ENCODE peak calls at places on chromosomes 11 and 22, in seven cellular contexts. I is CD8-positive, alpha-beta T cell; Z is AG04450; P is cardiac fibroblast; U is fibroblast of pulmonary artery; T is BJ; K is AG09309. O is an unnamed sample.

GRCh38 chr11:95341246-95341645 is 110.2 kb upstream of the SESN3 start:
- DNase-seq in P (no peak), K (no peak), T (no peak), Z (no peak), I (no peak), U (no peak), O (no peak)

GRCh38 chr11:114166897-114167323 is 107.4 kb downstream of the ZBTB16 start:
- DNase-seq in K (peak), U (peak), I (no peak), P (peak), Z (peak), T (peak), O (no peak)

GRCh38 chr11:16296243-16296642 is 60.1 kb downstream of the SOX6 start:
- DNase-seq in Z (no peak), T (no peak), K (no peak), U (no peak), I (no peak), P (no peak), O (no peak)

GRCh38 chr11:76579047-76579751 is 91.3 kb downstream of the LRRC32 start:
- DNase-seq in K (no peak), I (no peak), P (peak), U (peak), Z (no peak), T (no peak), O (no peak)

GRCh38 chr11:114384487-114384886 is 15.8 kb downstream of the C11orf71 start:
- DNase-seq in I (no peak), U (no peak), T (no peak), P (no peak), K (no peak), Z (no peak), O (no peak)

GRCh38 chr11:111347723-111348115 is 31.4 kb downstream of the POU2AF1 start:
- DNase-seq in T (peak), U (peak), P (no peak), K (no peak), I (no peak), Z (no peak), O (no peak)

GRCh38 chr22:44071760-44072159 is 47.7 kb downstream of the PARVB start:
- DNase-seq in T (no peak), K (no peak), P (no peak), I (no peak), Z (no peak), U (no peak), O (no peak)

GRCh38 chr11:111162306-111162705 is 83.2 kb upstream of the POU2AF2 start:
- DNase-seq in T (no peak), K (no peak), P (peak), I (no peak), Z (peak), U (peak), O (no peak)

GRCh38 chr22:38943181-38943580 is 14.2 kb upstream of the APOBEC3A start:
- DNase-seq in P (no peak), U (no peak), K (no peak), I (no peak), T (no peak), Z (no peak), O (no peak)

GRCh38 chr22:37822079-37822833 is 926 bp upstream of the GALR3 start:
- DNase-seq in Z (no peak), T (no peak), K (no peak), I (no peak), U (no peak), P (no peak), O (no peak)

GRCh38 chr11:6096417-6096816 is 11.1 kb upstream of the OR56B4 start:
- DNase-seq in Z (no peak), P (no peak), K (no peak), T (no peak), U (peak), I (no peak), O (no peak)

GRCh38 chr11:65356394-65356972 is 1.9 kb downstream of the TIGD3 start:
- DNase-seq in I (no peak), K (no peak), T (no peak), U (no peak), P (no peak), Z (no peak), O (no peak)

GRCh38 chr11:65353900-65354264 is 669 bp upstream of the TIGD3 start:
- DNase-seq in Z (no peak), I (no peak), P (no peak), U (no peak), K (no peak), T (no peak), O (no peak)

GRCh38 chr11:65355013-65355775 is 643 bp downstream of the TIGD3 start:
- DNase-seq in I (peak), U (no peak), Z (no peak), T (no peak), P (no peak), K (no peak), O (peak)

GRCh38 chr11:65354265-65355012 is at the start of gene TIGD3:
- DNase-seq in T (peak), P (peak), I (peak), U (peak), K (peak), Z (peak), O (peak)

GRCh38 chr11:65355776-65356393 is 1.3 kb downstream of the TIGD3 start:
- DNase-seq in K (no peak), P (peak), T (no peak), U (peak), I (no peak), Z (no peak), O (no peak)
- H3K4me3 ChIP-seq in K (peak), P (peak), T (peak), U (peak), I (peak), Z (peak), O (peak)

DNA sequence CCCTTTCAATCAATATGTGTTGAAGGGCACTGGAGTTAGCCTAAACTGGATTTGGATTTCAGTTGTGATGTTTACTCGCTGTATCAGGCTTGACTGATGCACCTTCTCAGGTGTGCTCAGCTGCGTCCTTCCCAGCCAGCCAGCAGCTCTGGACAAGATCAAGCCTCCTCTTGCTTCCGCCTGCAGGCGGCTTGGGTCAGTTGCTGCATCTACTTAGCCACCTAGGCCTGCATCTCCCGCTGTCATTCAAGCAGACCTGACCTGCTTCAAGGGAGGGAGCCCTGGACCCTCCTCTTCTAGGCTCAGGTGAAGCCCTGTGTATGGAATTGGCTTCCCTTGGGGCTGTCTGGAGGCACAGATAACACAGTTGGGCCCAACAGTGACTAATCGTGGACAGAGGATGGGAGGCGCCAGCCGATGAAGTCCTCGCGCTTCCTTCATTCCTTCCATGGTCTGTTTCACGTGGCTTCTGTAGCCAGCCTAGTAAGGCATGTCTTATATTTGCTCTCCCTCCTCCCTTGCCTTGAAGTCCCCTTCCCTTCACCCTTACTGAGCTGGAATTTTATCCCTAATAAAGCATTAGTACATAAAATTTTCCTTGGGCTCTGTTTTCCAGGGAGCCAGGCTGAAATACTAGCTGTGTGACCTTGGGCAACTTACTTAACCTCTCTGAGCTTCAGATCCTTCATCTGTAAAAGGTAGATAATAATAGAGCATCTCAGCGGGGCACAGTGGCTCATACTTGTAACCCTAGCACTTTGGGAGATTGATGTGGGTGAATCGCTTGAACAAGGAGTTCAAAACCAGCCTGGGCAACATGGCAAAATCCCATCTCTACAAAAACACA is 2.1 kb upstream of the LHFPL7 start:
- DNase-seq in I (no peak), Z (no peak), P (no peak), U (no peak), T (no peak), K (no peak), O (no peak)
- H3K4me3 ChIP-seq in I (no peak), Z (no peak), P (no peak), U (no peak), T (no peak), K (no peak), O (no peak)

GRCh38 chr11:124897681-124898680 is at the start of gene ROBO4:
- DNase-seq in I (no peak), T (peak), Z (peak), P (peak), U (peak), K (peak), O (no peak)
- H3K4me3 ChIP-seq in I (no peak), T (no peak), Z (no peak), P (peak), U (no peak), K (no peak), O (no peak)

DNA sequence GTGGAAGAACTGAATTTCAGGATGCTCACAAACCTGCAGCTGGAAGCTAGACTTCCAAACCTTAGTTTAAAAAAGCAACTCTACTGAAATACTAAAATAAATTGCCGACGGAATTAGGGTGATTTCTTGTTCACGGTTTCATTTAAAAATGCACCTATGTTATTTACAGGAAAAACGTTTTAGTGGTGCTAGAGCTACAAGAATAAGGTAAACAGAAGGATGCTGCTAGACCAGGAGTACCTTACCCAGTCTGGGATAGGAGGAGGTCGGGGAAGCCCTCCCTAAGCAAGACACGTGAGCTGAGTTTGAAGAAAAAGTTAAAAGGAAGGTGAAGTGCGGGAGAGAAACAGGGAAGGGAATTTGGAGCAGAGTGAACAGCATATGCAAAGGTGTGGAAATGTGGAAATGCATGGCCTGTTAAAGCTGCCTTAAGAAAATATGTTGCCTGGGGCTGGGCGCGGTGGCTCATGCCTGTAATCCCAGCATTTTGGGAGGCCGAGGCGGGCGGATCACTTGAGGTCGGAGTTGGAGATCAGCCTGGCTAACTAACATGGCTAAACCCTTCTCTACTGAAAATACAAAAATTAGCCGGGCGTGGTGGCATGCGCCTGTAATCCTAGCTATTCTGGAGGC is 1.4 kb upstream of the FTH1 start:
- DNase-seq in Z (no peak), T (no peak), I (no peak), K (no peak), P (no peak), U (peak), O (no peak)
- H3K4me3 ChIP-seq in Z (peak), T (peak), I (no peak), K (peak), P (peak), U (peak), O (peak)

DNA sequence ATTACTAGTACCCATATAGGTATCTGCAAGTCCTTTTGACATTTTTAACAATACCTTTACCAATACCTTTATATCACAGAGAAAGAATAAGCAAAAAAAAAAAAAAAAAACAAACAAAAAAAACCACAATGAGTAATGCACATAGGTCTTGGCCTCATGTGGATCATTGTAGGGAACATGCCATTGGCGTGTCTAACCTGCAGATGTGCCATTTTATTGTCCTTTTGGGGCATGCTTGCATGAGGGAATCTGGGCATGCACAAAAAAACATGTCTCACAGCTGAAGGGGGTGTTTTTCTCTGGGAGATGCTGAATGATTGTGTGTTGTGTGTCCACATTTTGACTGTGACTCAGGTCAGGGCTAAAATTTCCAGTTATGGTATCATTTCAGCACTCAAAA is 361.6 kb downstream of the GUCY1A2 start:
- DNase-seq in U (no peak), P (no peak), I (no peak), T (no peak), Z (no peak), K (no peak), O (no peak)
- H3K4me3 ChIP-seq in U (no peak), P (no peak), I (no peak), T (no peak), Z (no peak), K (no peak), O (no peak)

GRCh38 chr11:62853279-62853965 is 14.0 kb upstream of the WDR74 start:
- DNase-seq in U (no peak), T (no peak), P (no peak), Z (no peak), I (no peak), K (no peak), O (no peak)
- H3K4me3 ChIP-seq in U (peak), T (peak), P (peak), Z (peak), I (peak), K (peak), O (peak)

DNA sequence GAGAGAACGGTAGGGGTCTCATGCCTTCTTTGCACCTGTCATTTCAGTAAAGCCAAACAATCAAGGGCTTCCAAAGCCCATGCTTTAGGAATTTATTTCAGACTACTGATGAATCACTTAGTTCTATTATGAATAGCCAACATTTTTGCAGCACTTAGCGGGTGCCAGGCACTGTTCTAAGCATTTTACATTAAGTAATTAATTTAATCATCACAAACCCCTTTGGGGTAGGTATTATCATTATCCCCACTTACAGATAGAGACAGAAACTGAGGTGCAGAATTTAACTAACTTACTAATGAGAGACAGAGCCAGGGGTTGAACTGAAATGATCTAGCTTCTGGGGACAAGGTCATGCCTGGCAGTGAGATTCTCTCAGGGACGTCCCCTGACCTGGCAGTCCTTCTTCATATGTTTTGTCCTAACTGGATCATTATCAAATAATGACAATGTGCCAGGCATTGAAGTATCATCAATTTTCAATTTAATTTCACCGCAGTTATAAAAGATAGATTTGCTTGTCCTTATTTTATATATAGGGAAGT is 31.7 kb upstream of the NAV2 start:
- DNase-seq in K (no peak), P (no peak), T (no peak), I (no peak), Z (no peak), U (no peak), O (no peak)
- H3K4me3 ChIP-seq in K (no peak), P (no peak), T (no peak), I (no peak), Z (no peak), U (no peak), O (no peak)

DNA sequence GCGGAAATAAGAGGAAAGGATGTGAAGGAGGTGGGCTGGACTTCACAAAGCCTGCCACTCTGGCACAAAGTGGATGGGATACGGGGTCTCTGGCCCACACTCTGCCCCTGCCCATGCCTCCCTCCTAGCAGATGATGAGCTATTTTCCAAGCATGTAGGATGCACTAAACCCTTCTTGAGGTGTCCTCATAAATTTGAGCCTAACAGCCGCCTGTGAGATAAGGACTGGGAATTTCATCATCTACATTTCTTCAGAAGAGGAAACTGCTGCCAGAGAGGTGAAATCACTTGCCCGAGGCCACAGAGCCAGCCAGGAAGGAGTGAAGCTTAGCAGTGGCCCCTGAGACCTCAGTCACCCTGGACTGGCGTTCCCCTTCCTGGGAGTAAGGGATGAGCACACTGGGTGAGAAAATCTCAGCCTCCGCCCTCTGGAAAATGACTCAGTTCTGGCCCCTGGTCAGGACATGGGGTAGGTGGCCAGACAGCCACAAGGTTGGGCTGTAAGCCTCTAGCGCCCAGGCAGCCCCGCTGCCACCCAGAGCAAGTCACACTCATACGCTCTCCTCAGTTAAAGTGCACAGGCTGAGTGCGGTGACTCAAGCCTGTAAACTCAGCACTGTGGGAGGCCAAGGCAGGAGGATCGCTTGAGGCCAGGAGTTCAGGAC is 27.9 kb downstream of the MB start:
- DNase-seq in Z (no peak), K (peak), T (peak), U (peak), I (no peak), P (peak), O (no peak)
- H3K4me3 ChIP-seq in Z (no peak), K (no peak), T (no peak), U (no peak), I (no peak), P (no peak), O (no peak)

DNA sequence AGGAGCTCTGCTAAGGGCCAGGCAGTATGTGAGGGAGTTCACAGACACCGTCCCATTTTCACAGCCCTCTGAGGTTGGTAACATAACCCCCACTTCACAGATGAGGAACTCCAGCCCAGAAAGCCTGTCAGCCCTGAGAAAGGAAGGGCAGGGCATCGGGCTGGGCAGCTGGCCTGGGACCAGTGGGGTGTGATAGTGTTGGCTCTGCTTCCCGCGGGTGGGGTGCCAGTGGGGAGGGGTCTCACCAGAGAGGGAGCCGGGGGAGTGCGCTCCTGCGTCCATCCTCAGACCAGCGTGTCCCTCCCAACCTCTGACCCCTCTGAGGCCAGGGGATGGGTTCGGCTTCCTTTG is 2.3 kb downstream of the TAGLN start:
- DNase-seq in K (no peak), U (peak), P (no peak), I (no peak), T (no peak), Z (no peak), O (no peak)
- H3K4me3 ChIP-seq in K (peak), U (peak), P (peak), I (no peak), T (peak), Z (peak), O (no peak)

DNA sequence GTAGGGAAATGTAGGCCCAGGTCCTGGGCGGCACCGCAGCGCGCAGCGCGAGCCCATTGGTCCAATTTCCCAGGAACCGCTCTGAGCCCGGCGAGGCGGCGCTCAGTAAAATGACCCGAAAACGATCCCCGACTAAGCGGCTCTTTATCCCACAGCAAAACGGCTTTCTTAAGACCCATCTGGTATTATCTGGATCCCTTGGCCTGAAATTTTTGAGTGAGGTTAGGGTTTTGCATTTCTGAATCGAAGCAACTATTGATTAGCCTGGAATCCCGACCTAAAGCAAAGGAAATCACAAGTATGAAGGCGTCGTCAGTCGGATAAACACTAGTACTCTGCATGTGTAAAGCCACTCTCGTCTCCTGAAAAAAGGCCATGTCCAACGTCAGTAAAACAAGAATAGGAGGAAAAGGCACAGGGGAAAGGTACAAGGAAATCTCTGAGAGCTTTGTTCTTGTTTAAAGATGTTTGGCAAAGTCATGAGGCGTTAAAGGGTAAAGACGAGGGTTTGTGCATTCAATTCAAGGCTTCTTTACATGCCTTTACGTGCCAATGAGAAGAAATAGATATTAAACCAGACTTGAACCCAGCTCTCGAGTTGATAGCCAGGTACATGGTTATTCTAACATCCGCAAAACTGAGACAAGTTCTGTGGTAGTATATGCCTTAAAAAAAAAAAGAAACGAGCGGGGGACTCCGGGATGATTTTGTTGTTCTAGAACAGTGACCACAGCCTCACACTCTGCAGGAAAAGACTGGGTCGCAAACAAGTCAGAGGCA is 564 bp upstream of the CFL1 start:
- DNase-seq in T (no peak), Z (no peak), P (no peak), U (no peak), K (no peak), I (no peak), O (no peak)
- H3K4me3 ChIP-seq in T (peak), Z (peak), P (peak), U (peak), K (peak), I (peak), O (peak)

O was measured in DND-41.